ENCODE peak calls at places on chromosome 3, in five cellular contexts. F is GM12891, D is upper lobe of left lung, M is esophagus muscularis mucosa, Y is GM12878. G is an unnamed sample.

GRCh38 chr3:176909044-176909443 is 288.2 kb downstream of the TBL1XR1 start:
- DNase-seq in F (no peak), D (no peak), M (no peak), Y (no peak), G (no peak)

GRCh38 chr3:38054166-38054991 is 15.4 kb downstream of the DLEC1 start:
- DNase-seq in F (no peak), D (no peak), M (no peak), Y (no peak), G (no peak)

GRCh38 chr3:72560857-72561675 is 287.2 kb downstream of the SHQ1 start:
- DNase-seq in F (no peak), D (no peak), M (no peak), Y (no peak), G (no peak)

GRCh38 chr3:42032693-42033349 is 58.3 kb upstream of the TRAK1 start:
- DNase-seq in F (no peak), D (no peak), M (peak), Y (no peak), G (no peak)

GRCh38 chr3:184042617-184043016 is 10.2 kb upstream of the HTR3C start:
- DNase-seq in F (no peak), D (no peak), M (no peak), Y (no peak), G (no peak)

GRCh38 chr3:193052294-193052693 is 134.6 kb upstream of the MB21D2 start:
- DNase-seq in F (no peak), D (no peak), M (no peak), Y (no peak), G (no peak)

GRCh38 chr3:130826516-130826915 is 67.4 kb upstream of the ATP2C1 start:
- DNase-seq in F (no peak), D (no peak), M (no peak), Y (no peak), G (no peak)

GRCh38 chr3:38227989-38228388 is 37.6 kb upstream of the SLC22A13 start:
- DNase-seq in F (no peak), D (no peak), M (no peak), Y (no peak), G (no peak)

GRCh38 chr3:51671090-51672082 is at the start of gene TEX264:
- DNase-seq in F (peak), D (peak), M (peak), Y (peak), G (no peak)

GRCh38 chr3:148707596-148708386 is 10.1 kb downstream of the AGTR1 start:
- DNase-seq in F (no peak), D (no peak), M (no peak), Y (no peak), G (no peak)

GRCh38 chr3:32951410-32951811 is at the start of gene CCR4:
- DNase-seq in F (no peak), D (no peak), M (peak), Y (no peak), G (peak)

GRCh38 chr3:134144694-134145093 is 106.0 kb downstream of the RYK start:
- DNase-seq in F (no peak), D (no peak), M (no peak), Y (no peak), G (no peak)

GRCh38 chr3:44870375-44871061 is 3.9 kb upstream of the TGM4 start:
- DNase-seq in F (no peak), D (no peak), M (no peak), Y (no peak), G (no peak)

GRCh38 chr3:170909129-170909903 is 879 bp upstream of the EIF5A2 start:
- DNase-seq in F (no peak), D (no peak), M (no peak), Y (no peak), G (no peak)

GRCh38 chr3:106276755-106277612 is 408.2 kb upstream of the CBLB start:
- DNase-seq in F (no peak), D (no peak), M (no peak), Y (no peak), G (no peak)

GRCh38 chr3:41411065-41411464 is 211.8 kb downstream of the CTNNB1 start:
- DNase-seq in F (no peak), D (no peak), M (no peak), Y (no peak), G (no peak)

GRCh38 chr3:189652042-189652441 is 20.9 kb downstream of the TP63 start:
- DNase-seq in F (no peak), D (no peak), M (no peak), Y (no peak), G (no peak)

GRCh38 chr3:196216081-196216564 is at the start of gene SLC51A:
- DNase-seq in F (no peak), D (no peak), M (no peak), Y (no peak), G (no peak)

GRCh38 chr3:107206141-107206540 is 171.1 kb upstream of the CCDC54 start:
- DNase-seq in F (peak), D (no peak), M (no peak), Y (no peak), G (no peak)

GRCh38 chr3:33074217-33075067 is 22.5 kb downstream of the GLB1 start:
- DNase-seq in F (peak), D (no peak), M (no peak), Y (no peak), G (no peak)

DNA sequence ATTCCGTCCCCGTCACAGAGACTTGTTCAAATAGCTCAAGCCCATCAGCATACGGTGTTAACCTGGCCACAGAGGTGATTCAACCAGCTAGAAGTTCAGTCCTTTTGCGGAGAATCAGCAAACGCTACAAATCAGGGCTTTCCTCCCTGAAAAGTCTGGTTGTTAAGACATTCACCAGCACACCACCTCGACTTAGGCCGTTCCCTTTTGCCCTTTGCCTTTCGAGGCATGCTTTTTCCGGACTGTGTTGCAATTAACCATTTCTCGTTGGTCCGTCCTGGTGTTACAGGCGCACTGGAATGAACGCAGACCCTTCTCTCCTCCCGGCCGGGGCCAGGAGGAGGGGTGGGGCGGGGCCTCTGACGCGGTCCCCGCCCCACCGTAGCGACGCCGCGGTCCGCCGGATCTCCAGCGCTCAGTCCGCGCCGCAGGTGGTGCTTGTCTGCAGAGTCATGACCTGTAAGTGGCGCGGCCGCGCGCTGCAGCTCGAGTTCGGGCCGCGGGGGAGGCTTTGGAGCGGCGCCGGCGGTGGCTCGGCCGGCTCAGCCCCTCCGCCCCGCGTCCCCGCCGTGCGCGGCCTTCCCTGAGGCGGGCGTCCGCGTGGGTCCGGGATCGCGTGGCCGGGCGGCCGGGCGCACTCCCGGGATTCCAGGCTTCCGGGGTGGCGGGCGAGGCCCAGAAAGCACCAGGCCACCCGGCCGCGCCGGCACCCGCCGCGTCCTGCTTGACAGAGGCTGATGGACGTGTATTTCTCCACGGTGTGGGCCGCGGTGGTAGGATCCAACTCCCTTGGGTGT is at the start of gene NIT2:
- DNase-seq in F (peak), D (peak), M (peak), Y (no peak), G (no peak)
- TF ChIP-seq POLR2AphosphoS5 in F (no peak), D (peak), M (peak), Y (peak), G (peak)

GRCh38 chr3:15889936-15890335 is 92.2 kb upstream of the ANKRD28 start:
- DNase-seq in F (no peak), D (no peak), M (peak), Y (no peak), G (no peak)

GRCh38 chr3:15892311-15892710 is 94.5 kb upstream of the ANKRD28 start:
- DNase-seq in F (no peak), D (no peak), M (peak), Y (no peak), G (no peak)

GRCh38 chr3:15892828-15893227 is 95.0 kb upstream of the ANKRD28 start:
- DNase-seq in F (no peak), D (no peak), M (no peak), Y (no peak), G (no peak)

GRCh38 chr3:15896500-15896899 is 98.7 kb upstream of the ANKRD28 start:
- DNase-seq in F (no peak), D (no peak), M (no peak), Y (no peak), G (no peak)

GRCh38 chr3:15894382-15894781 is 96.6 kb upstream of the ANKRD28 start:
- DNase-seq in F (no peak), D (no peak), M (peak), Y (no peak), G (no peak)
- TF ChIP-seq POLR2AphosphoS5 in F (no peak), D (no peak), M (no peak), Y (no peak), G (no peak)

GRCh38 chr3:194142156-194142910 is 6.4 kb downstream of the HES1 start:
- DNase-seq in F (no peak), D (no peak), M (no peak), Y (no peak), G (no peak)

GRCh38 chr3:194139085-194139976 is 3.4 kb downstream of the HES1 start:
- DNase-seq in F (no peak), D (peak), M (no peak), Y (no peak), G (peak)

GRCh38 chr3:194140520-194141414 is 4.8 kb downstream of the HES1 start:
- DNase-seq in F (no peak), D (peak), M (no peak), Y (no peak), G (no peak)

GRCh38 chr3:194139977-194140351 is 4.0 kb downstream of the HES1 start:
- DNase-seq in F (no peak), D (no peak), M (no peak), Y (no peak), G (no peak)

DNA sequence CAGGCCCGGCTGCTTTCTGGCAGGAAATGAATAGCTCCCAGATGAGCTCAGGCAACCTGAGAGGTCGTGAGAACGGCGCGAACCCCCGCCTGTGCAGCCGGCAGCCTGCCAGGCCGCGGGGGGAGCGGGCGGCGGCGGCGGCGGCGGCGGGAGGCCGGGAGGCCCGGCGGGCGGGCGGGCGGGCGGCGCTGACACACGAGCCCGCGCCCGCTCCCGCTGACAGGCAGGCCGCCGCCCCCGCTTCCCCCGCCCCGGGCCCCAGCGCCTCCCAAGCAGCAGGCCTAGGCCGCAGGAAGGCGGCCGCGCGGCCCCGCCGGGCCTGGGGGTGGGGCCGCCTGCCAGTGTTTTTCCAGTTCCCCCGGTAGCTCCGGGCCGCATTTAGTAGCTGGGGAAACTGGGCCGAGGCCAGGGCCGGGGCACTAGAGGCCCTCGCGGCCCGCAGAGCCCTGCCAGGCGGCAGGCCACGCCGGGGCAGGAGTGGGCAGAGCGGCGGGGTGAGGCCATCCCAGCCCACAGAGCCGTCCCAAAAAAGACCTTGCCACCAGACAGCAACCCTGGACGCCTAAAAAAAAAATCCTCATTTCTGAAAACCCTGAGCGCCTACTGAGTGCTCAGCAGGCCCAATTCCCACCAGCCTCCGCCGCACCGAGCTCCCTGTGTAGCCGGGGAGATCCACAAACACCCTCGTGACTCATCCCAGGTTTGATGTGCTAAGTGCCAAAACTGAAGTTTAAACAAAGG is 5.6 kb downstream of the HES1 start:
- DNase-seq in F (peak), D (peak), M (peak), Y (no peak), G (peak)
- TF ChIP-seq POLR2AphosphoS5 in F (no peak), D (peak), M (peak), Y (no peak), G (no peak)

DNA sequence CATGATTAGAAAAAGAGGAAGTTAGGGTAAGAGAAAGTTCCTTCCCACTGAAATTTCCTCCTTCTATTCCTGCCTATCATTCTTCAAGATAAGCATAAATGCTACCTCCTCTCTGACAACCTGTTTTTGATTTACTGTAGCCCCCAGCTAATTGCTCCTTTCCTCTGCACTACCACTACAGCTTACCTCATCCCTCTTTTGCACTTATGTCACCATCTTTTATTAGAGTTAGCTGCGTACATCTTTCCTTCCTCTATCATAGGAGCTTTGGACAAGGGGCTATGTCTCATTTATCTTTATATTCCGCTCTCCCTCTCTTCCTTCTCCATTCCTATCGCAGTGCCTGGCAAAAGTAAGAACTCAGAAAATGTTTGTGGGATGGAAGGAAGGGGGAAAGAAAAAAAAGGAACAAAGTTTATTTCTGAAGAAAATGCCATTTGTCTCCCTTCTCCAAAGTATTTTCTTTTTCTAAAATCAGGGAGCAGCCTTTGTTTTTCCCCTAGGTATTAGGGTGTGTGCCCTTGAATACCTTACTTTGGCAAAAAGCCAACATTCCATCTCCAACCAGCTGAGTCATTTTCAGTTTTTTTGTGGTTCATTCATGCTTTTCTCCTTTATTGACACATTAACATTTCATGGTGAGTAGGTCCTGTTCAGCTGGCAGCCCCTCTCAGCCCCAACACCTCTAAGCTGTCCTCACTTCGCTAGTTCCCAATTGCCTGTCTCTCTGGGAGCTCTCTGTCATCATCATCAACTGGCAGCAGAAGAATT is 87.6 kb upstream of the SOX2 start:
- DNase-seq in F (no peak), D (no peak), M (no peak), Y (no peak), G (no peak)
- TF ChIP-seq POLR2AphosphoS5 in F (no peak), D (no peak), M (no peak), Y (no peak), G (no peak)

GRCh38 chr3:12266038-12266437 is 22.8 kb upstream of the PPARG start:
- DNase-seq in F (no peak), D (no peak), M (no peak), Y (no peak), G (no peak)
- TF ChIP-seq POLR2AphosphoS5 in F (no peak), D (no peak), M (no peak), Y (no peak), G (no peak)

G was measured in vagina.